ENCODE peak calls at places on chromosomes 11 and 22, in five cellular contexts. R is WERI-Rb-1, H is retinal pigment epithelial cell, W is AG10803, A is BE2C. M is an unnamed sample.
A peak's percentile ranks its signal among the peaks of the same experiment; 100 is the strongest.

GRCh38 chr11:92751594-92751993 is 217.9 kb upstream of the MTNR1B start:
- DNase-seq in R (no peak), H (no peak), W (peak; percentile 38), A (no peak), M (no peak)

GRCh38 chr11:76361773-76362172 is 19.2 kb downstream of the THAP12 start:
- DNase-seq in R (no peak), H (no peak), W (no peak), A (no peak), M (no peak)

GRCh38 chr22:32475428-32476010 is 908 bp downstream of the FBXO7 start:
- DNase-seq in R (no peak), H (peak; percentile 13), W (peak; percentile 50), A (peak; percentile 16), M (no peak)

GRCh38 chr22:29463487-29464088 is 16.4 kb upstream of the NEFH start:
- DNase-seq in R (no peak), H (no peak), W (no peak), A (no peak), M (no peak)

GRCh38 chr11:74010306-74010981 is 1.6 kb upstream of the UCP3 start:
- DNase-seq in R (peak; percentile 57), H (no peak), W (no peak), A (no peak), M (no peak)

GRCh38 chr22:30305906-30306628 is 16.8 kb upstream of the CASTOR1 start:
- DNase-seq in R (no peak), H (no peak), W (no peak), A (no peak), M (no peak)

GRCh38 chr11:62400760-62401159 is 18.1 kb upstream of the SCGB1A1 start:
- DNase-seq in R (peak; percentile 48), H (peak; percentile 48), W (peak; percentile 93), A (peak; percentile 79), M (peak; percentile 36)

GRCh38 chr11:77073328-77074001 is 6.7 kb downstream of the CAPN5 start:
- DNase-seq in R (peak; percentile 76), H (peak; percentile 62), W (peak; percentile 95), A (peak; percentile 97), M (peak; percentile 49)

GRCh38 chr11:123478352-123478986 is 48.4 kb downstream of the GRAMD1B start:
- DNase-seq in R (peak; percentile 79), H (peak; percentile 50), W (peak; percentile 83), A (peak; percentile 78), M (peak; percentile 41)

GRCh38 chr11:995752-996420 is 40.6 kb downstream of the MUC6 start:
- DNase-seq in R (peak; percentile 97), H (peak; percentile 85), W (no peak), A (peak; percentile 73), M (no peak)

GRCh38 chr22:42990131-42990838 is 24.7 kb downstream of the PACSIN2 start:
- DNase-seq in R (peak; percentile 24), H (peak; percentile 54), W (peak; percentile 92), A (no peak), M (peak; percentile 63)

GRCh38 chr11:9569588-9570164 is 3.8 kb upstream of the WEE1 start:
- DNase-seq in R (no peak), H (no peak), W (no peak), A (no peak), M (no peak)

GRCh38 chr22:48299801-48300200 is 1527.9 kb downstream of the BRD1 start:
- DNase-seq in R (no peak), H (no peak), W (no peak), A (no peak), M (no peak)

GRCh38 chr11:21514298-21514697 is 678.6 kb upstream of the ANO5 start:
- DNase-seq in R (peak; percentile 43), H (no peak), W (no peak), A (peak; percentile 24), M (no peak)

GRCh38 chr11:126919147-126919823 is 81.3 kb downstream of the KIRREL3 start:
- DNase-seq in R (no peak), H (no peak), W (no peak), A (no peak), M (no peak)

GRCh38 chr11:134604886-134605285 is 192.8 kb upstream of the B3GAT1 start:
- DNase-seq in R (no peak), H (no peak), W (no peak), A (no peak), M (no peak)

GRCh38 chr11:100817620-100818019 is 130.5 kb downstream of the ARHGAP42 start:
- DNase-seq in R (no peak), H (no peak), W (no peak), A (no peak), M (no peak)

GRCh38 chr11:69380921-69381581 is 87.1 kb downstream of the MYEOV start:
- DNase-seq in R (no peak), H (no peak), W (no peak), A (peak; percentile 2), M (no peak)

GRCh38 chr11:35136311-35136710 is 2.7 kb upstream of the CD44 start:
- DNase-seq in R (no peak), H (no peak), W (no peak), A (no peak), M (no peak)

GRCh38 chr11:70364745-70365535 is 33.4 kb upstream of the CTTN start:
- DNase-seq in R (no peak), H (no peak), W (no peak), A (no peak), M (no peak)

GRCh38 chr11:41842673-41843072 is 383.2 kb upstream of the LRRC4C start:
- DNase-seq in R (no peak), H (no peak), W (no peak), A (no peak), M (no peak)

GRCh38 chr11:20854214-20854613 is 184.8 kb downstream of the NELL1 start:
- DNase-seq in R (no peak), H (no peak), W (no peak), A (no peak), M (no peak)

DNA sequence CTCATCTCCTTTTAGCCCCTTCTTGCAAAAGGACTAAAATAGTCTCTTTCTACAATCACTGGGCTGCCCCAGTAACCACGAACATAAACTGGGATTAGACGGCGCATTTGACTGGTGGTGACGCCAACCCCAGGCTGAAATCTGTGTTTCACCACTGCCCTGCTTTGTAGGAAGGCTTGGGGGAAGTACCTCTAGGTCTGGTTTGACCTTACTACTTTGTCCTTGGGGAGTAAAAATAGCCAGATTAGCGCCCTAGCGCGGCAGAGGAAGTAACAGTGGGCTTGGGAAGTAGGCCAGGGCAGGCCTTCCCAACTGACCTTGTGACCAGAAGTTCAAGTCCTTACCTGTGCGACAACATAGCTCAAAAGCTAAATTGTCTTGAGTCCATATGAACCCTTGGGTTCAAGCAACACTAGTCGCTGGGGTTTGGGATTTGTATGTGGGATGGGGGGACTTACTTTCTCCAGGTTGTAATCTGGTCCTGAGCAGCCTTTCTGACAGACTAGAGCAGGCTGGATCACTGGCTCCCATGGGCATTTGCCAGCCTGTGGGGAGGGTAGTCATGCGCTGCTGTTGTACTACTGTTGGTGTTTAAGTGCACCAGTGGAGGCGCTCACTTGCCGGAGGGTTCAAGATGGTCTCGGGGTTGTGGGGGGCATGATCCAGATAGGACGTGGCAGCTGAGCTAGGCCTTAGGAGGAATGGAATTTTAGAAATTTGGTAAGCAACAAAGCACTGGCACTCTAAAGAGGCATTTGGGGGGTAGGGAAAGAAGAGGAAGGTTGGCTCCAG is 953 bp upstream of the PACS1 start:
- DNase-seq in R (peak; percentile 71), H (peak; percentile 49), W (peak; percentile 91), A (peak; percentile 77), M (no peak)
- TF ChIP-seq CTCF in R (no peak), H (peak; percentile 43), W (peak; percentile 51), A (peak; percentile 39), M (peak; percentile 23)

GRCh38 chr22:47155131-47155885 is 392.9 kb downstream of the TBC1D22A start:
- DNase-seq in R (no peak), H (no peak), W (no peak), A (no peak), M (no peak)

GRCh38 chr22:47155912-47156311 is 393.5 kb downstream of the TBC1D22A start:
- DNase-seq in R (no peak), H (no peak), W (no peak), A (no peak), M (no peak)

GRCh38 chr22:47153854-47154542 is 391.5 kb downstream of the TBC1D22A start:
- DNase-seq in R (no peak), H (no peak), W (no peak), A (no peak), M (no peak)

GRCh38 chr22:47152938-47153337 is 390.5 kb downstream of the TBC1D22A start:
- DNase-seq in R (no peak), H (no peak), W (no peak), A (no peak), M (no peak)

DNA sequence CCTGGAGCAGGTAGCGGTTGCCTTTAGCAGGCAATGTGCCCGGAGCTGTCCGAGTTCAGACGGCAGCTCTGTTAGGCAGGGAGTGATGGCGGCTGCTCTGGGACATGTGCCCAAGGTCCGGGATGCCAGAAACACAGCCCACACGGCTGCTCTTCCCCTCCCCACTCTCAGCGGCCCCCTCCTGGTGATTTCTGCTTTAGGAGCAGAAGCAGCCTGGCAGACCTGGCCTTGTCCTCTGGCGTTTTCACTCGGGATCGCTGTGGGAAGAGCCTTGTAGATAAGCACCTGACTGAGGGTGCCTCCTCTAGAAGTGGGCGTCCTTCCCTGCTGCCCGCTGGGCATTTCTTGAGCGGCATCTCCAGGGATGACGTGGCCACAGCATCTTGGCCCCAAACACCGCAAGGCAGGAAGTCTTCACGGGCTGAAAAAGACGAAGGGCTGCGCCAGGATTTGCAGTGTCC is 392.2 kb downstream of the TBC1D22A start:
- DNase-seq in R (no peak), H (no peak), W (peak; percentile 73), A (peak; percentile 64), M (no peak)
- H3K4me3 ChIP-seq in R (no peak overlapping the region), H (no peak overlapping the region), W (peak overlapping the region; percentile 42), A (peak overlapping the region; percentile 31), M (no peak overlapping the region)

DNA sequence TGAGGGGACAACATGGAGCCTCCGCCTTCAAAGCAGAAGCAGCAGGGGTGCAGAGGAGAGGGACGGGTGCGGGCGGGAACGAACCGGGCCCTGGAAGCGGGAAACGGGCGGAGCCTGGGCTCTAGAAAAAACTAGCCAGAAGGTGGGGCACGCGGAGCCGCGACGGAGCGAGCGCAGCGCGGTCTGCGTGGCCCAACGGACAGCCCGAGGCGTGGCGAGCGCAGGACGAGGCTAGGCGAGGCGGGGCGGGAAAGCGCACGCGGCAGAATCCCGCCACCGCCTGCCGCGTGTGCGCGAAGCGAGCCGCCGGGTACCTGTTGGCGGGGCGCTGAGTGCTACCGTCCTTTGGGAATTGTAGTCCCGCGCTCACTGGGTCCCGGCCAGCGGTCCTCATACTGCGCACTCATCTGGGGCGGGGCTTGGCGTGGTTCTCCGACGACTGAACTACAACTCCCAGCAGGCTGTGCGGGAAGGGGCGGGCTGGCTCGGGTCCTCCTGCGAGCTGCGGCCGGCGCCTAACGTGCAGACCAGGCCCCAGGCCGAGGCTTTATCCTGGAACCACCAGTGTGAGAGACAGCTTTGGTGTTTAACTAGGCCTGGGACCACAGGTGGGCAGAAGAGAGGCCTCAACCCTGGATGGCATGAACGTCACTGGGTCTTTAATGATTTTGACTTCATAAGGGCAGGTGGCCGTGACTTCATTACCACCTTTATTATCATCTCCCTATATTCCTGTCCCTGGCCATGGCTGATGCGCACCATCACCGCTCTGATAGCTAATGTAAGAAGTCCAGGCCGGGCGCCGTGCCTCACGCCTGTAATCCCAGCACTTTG is at the start of gene ATL3:
- DNase-seq in R (peak; percentile 14), H (peak; percentile 76), W (peak; percentile 91), A (peak; percentile 91), M (peak; percentile 53)
- TF ChIP-seq CTCF in R (no peak), H (no peak), W (no peak), A (no peak), M (peak; percentile 10)

DNA sequence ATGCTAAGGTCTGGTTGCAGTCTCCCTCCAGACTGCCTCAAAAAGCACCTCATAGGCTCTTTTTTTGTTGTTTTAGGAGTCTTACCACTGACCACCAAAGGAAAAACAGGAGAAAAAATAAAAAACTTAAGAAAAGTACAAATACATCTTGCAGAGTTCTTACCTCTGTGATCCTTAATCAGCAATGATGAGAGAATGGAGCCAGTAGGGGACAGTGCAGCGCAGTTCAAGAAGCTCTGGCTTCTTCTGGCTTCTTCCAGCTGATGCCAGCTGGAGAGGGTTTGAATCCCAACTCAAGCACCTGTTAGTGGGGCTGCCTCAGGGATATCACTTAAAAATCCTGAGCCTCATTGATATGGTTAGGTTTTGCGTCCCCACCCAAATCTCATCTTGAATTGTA is 223.3 kb upstream of the ISX start:
- DNase-seq in R (peak; percentile 33), H (no peak), W (no peak), A (no peak), M (no peak)
- H3K4me3 ChIP-seq in R (no peak overlapping the region), H (no peak overlapping the region), W (no peak overlapping the region), A (no peak overlapping the region), M (no peak overlapping the region)

M was measured in AG04449.